ENCODE peak calls at places on chromosomes 12 and 14, in eight cellular contexts. U is PC-3; Z is upper lobe of left lung; G is heart right ventricle; P is activated CD8-positive, alpha-beta T cell treated with anti-CD3 and anti-CD28 coated beads, Interleukin-2, amount 10 ng/mL, durations not matched to agents 7 days and 5 days; H is activated T-helper 17 cell treated with anti-CD3 and anti-CD28 coated beads, Interleukin-2, amount 50 U/mL, for 72 hours; C is effector memory CD8-positive, alpha-beta T cell; X is GM12878. W is an unnamed sample.

GRCh38 chr12:58877243-58877743 is 43.0 kb downstream of the LRIG3 start:
- ATAC-seq in X (peak), U (peak), C (no peak), Z (peak), G (no peak), H (no peak), P (no peak), W (no peak)

GRCh38 chr14:65377576-65377975 is 35.0 kb upstream of the FUT8 start:
- ATAC-seq in P (no peak), U (no peak), C (no peak), H (no peak), G (no peak), X (peak), Z (no peak), W (no peak)

GRCh38 chr12:1518763-1519516 is 75.4 kb downstream of the FBXL14 start:
- ATAC-seq in U (peak), X (no peak), C (no peak), P (no peak), G (peak), Z (peak), H (no peak), W (peak)

GRCh38 chr14:104697317-104697703 is 7.9 kb downstream of the INF2 start:
- ATAC-seq in C (no peak), Z (no peak), H (no peak), U (no peak), G (no peak), P (no peak), X (no peak), W (no peak)

GRCh38 chr12:114185036-114185435 is 218.9 kb upstream of the RBM19 start:
- ATAC-seq in G (peak), Z (no peak), X (no peak), P (no peak), C (no peak), H (no peak), U (no peak), W (no peak)

GRCh38 chr12:80715850-80716249 is 862 bp upstream of the MYF5 start:
- ATAC-seq in P (no peak), Z (no peak), C (no peak), H (no peak), G (no peak), X (no peak), U (no peak), W (no peak)

GRCh38 chr14:23022849-23023499 is 11.7 kb downstream of the PSMB5 start:
- ATAC-seq in X (no peak), Z (no peak), G (no peak), C (no peak), P (no peak), H (no peak), U (no peak), W (no peak)

GRCh38 chr12:71000748-71001147 is 80.2 kb upstream of the PTPRR start:
- ATAC-seq in U (no peak), H (no peak), Z (no peak), P (no peak), G (no peak), C (no peak), X (no peak), W (no peak)

GRCh38 chr12:81120961-81121360 is 43.1 kb downstream of the ACSS3 start:
- ATAC-seq in H (no peak), U (no peak), G (no peak), X (no peak), P (no peak), C (no peak), Z (no peak), W (no peak)

GRCh38 chr14:72522847-72523246 is 371.1 kb downstream of the DPF3 start:
- ATAC-seq in G (no peak), Z (no peak), H (no peak), C (no peak), U (no peak), P (no peak), X (no peak), W (no peak)

GRCh38 chr12:89760783-89761182 is 52.1 kb upstream of the ATP2B1 start:
- ATAC-seq in H (no peak), X (peak), G (no peak), P (peak), Z (no peak), U (no peak), C (peak), W (no peak)

GRCh38 chr14:55582741-55583140 is 2.7 kb downstream of the KTN1 start:
- ATAC-seq in Z (no peak), H (no peak), P (no peak), X (peak), U (no peak), G (no peak), C (no peak), W (peak)

GRCh38 chr12:93090768-93091172 is 161.7 kb upstream of the EEA1 start:
- ATAC-seq in H (peak), Z (no peak), P (no peak), G (no peak), C (no peak), U (peak), X (no peak), W (no peak)

GRCh38 chr12:130658106-130658505 is 58.0 kb downstream of the RIMBP2 start:
- ATAC-seq in U (no peak), X (no peak), H (no peak), C (no peak), G (no peak), P (no peak), Z (no peak), W (no peak)